ENCODE peak calls at places on chromosomes 11 and 22, in seven cellular contexts. X, F, N, U, R, Z and S are unnamed samples.

GRCh38 chr22:26547426-26547825 is 35.2 kb upstream of the TFIP11 start:
- DNase-seq in R (no peak), Z (no peak), X (no peak), U (no peak), N (no peak), F (no peak), S (peak)

GRCh38 chr22:29617922-29618629 is 14.6 kb downstream of the NF2 start:
- DNase-seq in Z (peak), N (no peak), X (no peak), R (peak), F (no peak), U (no peak), S (peak)

GRCh38 chr11:93775289-93775688 is 8.8 kb upstream of the MED17 start:
- DNase-seq in N (no peak), U (no peak), F (peak), Z (peak), R (peak), X (no peak), S (peak)

GRCh38 chr11:8956860-8957259 is 7.4 kb downstream of the TMEM9B start:
- DNase-seq in R (no peak), X (no peak), U (no peak), N (no peak), F (no peak), Z (no peak), S (no peak)

GRCh38 chr11:69157156-69157821 is 1.6 kb downstream of the SMIM38 start:
- DNase-seq in X (no peak), F (no peak), N (no peak), R (no peak), Z (peak), U (no peak), S (no peak)

GRCh38 chr11:84522331-84522730 is 1104.8 kb downstream of the DLG2 start:
- DNase-seq in Z (peak), F (no peak), U (no peak), N (no peak), R (no peak), X (no peak), S (peak)

GRCh38 chr11:12122083-12122482 is 11.7 kb downstream of the MICAL2 start:
- DNase-seq in Z (peak), F (no peak), N (no peak), R (peak), X (no peak), U (no peak), S (no peak)

GRCh38 chr11:74226907-74227306 is 55.8 kb downstream of the PPME1 start:
- DNase-seq in Z (no peak), X (no peak), U (no peak), R (peak), N (no peak), F (no peak), S (no peak)

GRCh38 chr11:1302461-1303073 is 6.9 kb downstream of the TOLLIP start:
- DNase-seq in R (no peak), F (no peak), Z (no peak), X (no peak), U (peak), N (no peak), S (no peak)

GRCh38 chr22:37501176-37501609 is 15.0 kb upstream of the MFNG start:
- DNase-seq in R (no peak), X (no peak), U (no peak), F (no peak), N (no peak), Z (peak), S (no peak)
- TF ChIP-seq CTCF in R (no peak), X (no peak), U (no peak), F (no peak), N (no peak), Z (no peak), S (no peak)

GRCh38 chr22:17119481-17120202 is 1.5 kb downstream of the TMEM121B start:
- DNase-seq in F (no peak), R (peak), X (no peak), Z (no peak), U (no peak), N (no peak), S (no peak)

GRCh38 chr22:17120281-17120680 is 879 bp downstream of the TMEM121B start:
- DNase-seq in R (no peak), X (no peak), F (no peak), U (peak), Z (peak), N (no peak), S (no peak)

GRCh38 chr22:17120711-17121234 is 387 bp downstream of the TMEM121B start:
- DNase-seq in F (no peak), U (no peak), R (no peak), Z (no peak), X (no peak), N (no peak), S (no peak)

GRCh38 chr22:17118342-17118741 is 2.8 kb downstream of the TMEM121B start:
- DNase-seq in N (no peak), Z (no peak), F (no peak), U (no peak), R (no peak), X (no peak), S (no peak)

DNA sequence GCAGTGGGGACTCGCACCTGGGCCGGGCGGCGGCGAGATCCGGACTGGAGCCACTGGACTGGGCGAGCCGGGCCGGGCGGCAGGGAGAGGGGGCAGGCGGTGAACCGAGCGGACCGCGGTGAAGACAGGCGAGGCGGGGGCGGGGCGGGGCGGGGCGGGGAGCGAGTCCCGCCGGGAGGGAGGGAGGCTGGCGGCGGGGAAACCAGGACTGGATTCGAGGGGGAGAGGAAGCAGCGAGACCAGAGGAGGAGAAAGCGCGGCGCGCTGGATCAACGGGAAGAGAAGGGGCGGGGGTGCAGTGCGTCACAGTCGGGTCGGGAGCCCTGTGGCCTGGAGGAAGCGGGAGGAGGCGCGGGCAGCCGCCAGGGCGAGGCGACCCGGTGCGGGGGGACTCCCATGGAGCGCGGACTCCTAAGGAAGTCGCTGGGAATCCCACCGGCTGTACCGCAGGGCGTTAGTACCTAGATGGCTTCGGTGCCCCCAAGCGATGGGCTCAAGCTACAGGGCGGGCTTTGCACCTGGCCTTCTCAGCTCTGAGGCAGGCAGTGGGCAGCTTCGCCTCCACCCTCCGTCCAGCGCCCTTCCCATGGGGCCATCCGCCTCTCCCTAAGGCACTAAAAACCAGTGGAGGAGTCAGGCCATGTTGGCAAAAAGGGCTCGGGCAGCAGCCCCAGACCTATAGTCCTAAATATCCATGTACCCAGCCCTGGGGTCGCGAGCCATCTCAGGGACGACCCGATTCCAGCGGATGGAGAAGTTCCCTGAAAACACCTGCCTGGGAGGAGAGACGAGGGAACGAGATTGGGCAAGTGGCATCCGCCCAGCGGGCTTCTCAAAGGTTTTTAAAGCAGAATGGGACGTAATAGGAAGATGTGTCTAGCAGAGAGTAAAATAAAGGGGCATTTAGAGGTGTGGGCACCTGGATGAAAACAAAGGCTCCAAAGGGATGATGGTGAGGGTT is at the start of gene TMEM121B:
- DNase-seq in N (peak), Z (peak), X (no peak), R (no peak), F (peak), U (peak), S (no peak)
- H3K4me3 ChIP-seq in N (peak), Z (peak), X (peak), R (no peak), F (peak), U (peak), S (peak)

GRCh38 chr22:21593406-21594232 is 26.1 kb downstream of the UBE2L3 start:
- DNase-seq in F (no peak), X (no peak), U (peak), R (peak), N (no peak), Z (no peak), S (no peak)
- TF ChIP-seq CTCF in F (peak), X (peak), U (peak), R (peak), N (no peak), Z (peak), S (peak)

GRCh38 chr11:96097844-96098421 is 174.0 kb upstream of the MTMR2 start:
- DNase-seq in N (no peak), F (no peak), R (peak), U (no peak), Z (peak), X (no peak), S (no peak)
- H3K4me3 ChIP-seq in N (no peak), F (no peak), R (no peak), U (no peak), Z (no peak), X (no peak), S (no peak)

DNA sequence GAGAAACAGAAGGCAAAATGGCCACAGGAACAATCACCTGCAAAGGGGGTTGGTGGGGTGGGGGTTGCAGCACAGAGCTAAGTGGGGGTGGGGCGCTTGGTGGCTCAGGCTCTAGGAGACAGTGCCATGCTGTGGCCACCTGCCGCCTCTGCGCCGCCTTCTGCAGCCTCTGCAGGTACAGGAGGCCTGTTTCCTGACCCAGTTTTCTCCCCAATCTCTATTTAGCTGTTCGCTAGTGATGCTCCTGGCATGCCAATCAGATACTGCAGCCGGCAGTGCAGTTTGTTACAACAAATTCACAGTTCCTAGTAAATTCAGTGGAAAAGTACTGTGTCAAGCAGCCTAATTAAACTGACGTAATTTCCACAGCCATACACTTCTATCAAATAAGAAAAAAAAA is 106.4 kb downstream of the SERGEF start:
- DNase-seq in N (no peak), Z (no peak), R (peak), F (no peak), X (no peak), U (no peak), S (no peak)
- TF ChIP-seq CTCF in N (no peak), Z (no peak), R (peak), F (peak), X (peak), U (no peak), S (peak)

GRCh38 chr11:62542750-62543567 is 3.6 kb downstream of the AHNAK start:
- DNase-seq in F (peak), U (peak), X (no peak), R (peak), Z (peak), N (peak), S (peak)
- H3K4me3 ChIP-seq in F (peak), U (peak), X (peak), R (peak), Z (peak), N (peak), S (peak)